ENCODE peak calls at places on chromosome 1, in nine cellular contexts. One of them, this sample, is unnamed.
A peak's percentile ranks its signal among the peaks of the same experiment; 100 is the strongest.

GRCh38 chr1:164366014-164366413 is 193.0 kb upstream of the PBX1 start:
- DNase-seq in psoas muscle: no peak
- DNase-seq in transverse colon: no peak
- DNase-seq in astrocyte: no peak
- DNase-seq in right lobe of liver: no peak
- DNase-seq in Panc1: no peak
- DNase-seq in lower lobe of right lung: no peak
- DNase-seq in IMR-90: no peak
- DNase-seq in hepatocyte: no peak
- DNase-seq in this sample: no peak

GRCh38 chr1:11286735-11287410 is 13.9 kb downstream of the UBIAD1 start:
- DNase-seq in psoas muscle: no peak
- DNase-seq in transverse colon: no peak
- DNase-seq in astrocyte: peak; percentile 16
- DNase-seq in right lobe of liver: no peak
- DNase-seq in Panc1: no peak
- DNase-seq in lower lobe of right lung: no peak
- DNase-seq in IMR-90: peak; percentile 56
- DNase-seq in hepatocyte: no peak
- DNase-seq in this sample: no peak

GRCh38 chr1:33181038-33181861 is 593 bp downstream of the TRIM62 start:
- DNase-seq in psoas muscle: peak; percentile 73
- DNase-seq in transverse colon: peak; percentile 57
- DNase-seq in astrocyte: peak; percentile 22
- DNase-seq in right lobe of liver: peak; percentile 64
- DNase-seq in Panc1: no peak
- DNase-seq in lower lobe of right lung: peak; percentile 65
- DNase-seq in IMR-90: peak; percentile 41
- DNase-seq in hepatocyte: peak; percentile 75
- DNase-seq in this sample: no peak

GRCh38 chr1:158818560-158818959 is 12.6 kb upstream of the MNDA start:
- DNase-seq in psoas muscle: no peak
- DNase-seq in transverse colon: no peak
- DNase-seq in astrocyte: no peak
- DNase-seq in right lobe of liver: no peak
- DNase-seq in Panc1: no peak
- DNase-seq in lower lobe of right lung: no peak
- DNase-seq in IMR-90: no peak
- DNase-seq in hepatocyte: no peak
- DNase-seq in this sample: no peak

GRCh38 chr1:53731201-53731600 is 7.8 kb downstream of the GLIS1 start:
- DNase-seq in psoas muscle: no peak
- DNase-seq in transverse colon: no peak
- DNase-seq in astrocyte: no peak
- DNase-seq in right lobe of liver: no peak
- DNase-seq in Panc1: no peak
- DNase-seq in lower lobe of right lung: no peak
- DNase-seq in IMR-90: no peak
- DNase-seq in hepatocyte: no peak
- DNase-seq in this sample: no peak

GRCh38 chr1:161166669-161167548 is 683 bp downstream of the PPOX start:
- DNase-seq in psoas muscle: no peak
- DNase-seq in transverse colon: no peak
- DNase-seq in astrocyte: no peak
- DNase-seq in right lobe of liver: no peak
- DNase-seq in Panc1: no peak
- DNase-seq in lower lobe of right lung: no peak
- DNase-seq in IMR-90: no peak
- DNase-seq in hepatocyte: peak; percentile 36
- DNase-seq in this sample: no peak

GRCh38 chr1:183287191-183287675 is 101.2 kb downstream of the LAMC2 start:
- DNase-seq in psoas muscle: no peak
- DNase-seq in transverse colon: no peak
- DNase-seq in astrocyte: peak; percentile 81
- DNase-seq in right lobe of liver: no peak
- DNase-seq in Panc1: no peak
- DNase-seq in lower lobe of right lung: no peak
- DNase-seq in IMR-90: peak; percentile 63
- DNase-seq in hepatocyte: peak; percentile 59
- DNase-seq in this sample: no peak

GRCh38 chr1:143661418-143662120 is 310.2 kb downstream of the FAM72C start:
- DNase-seq in psoas muscle: no peak
- DNase-seq in transverse colon: no peak
- DNase-seq in astrocyte: no peak
- DNase-seq in right lobe of liver: no peak
- DNase-seq in Panc1: no peak
- DNase-seq in lower lobe of right lung: no peak
- DNase-seq in IMR-90: no peak
- DNase-seq in hepatocyte: no peak
- DNase-seq in this sample: no peak

GRCh38 chr1:3570081-3570986 is 41.0 kb downstream of the MEGF6 start:
- DNase-seq in psoas muscle: no peak
- DNase-seq in transverse colon: no peak
- DNase-seq in astrocyte: no peak
- DNase-seq in right lobe of liver: no peak
- DNase-seq in Panc1: no peak
- DNase-seq in lower lobe of right lung: peak; percentile 72
- DNase-seq in IMR-90: no peak
- DNase-seq in hepatocyte: no peak
- DNase-seq in this sample: peak; percentile 27

GRCh38 chr1:47630346-47630745 is 192.5 kb downstream of the FOXD2 start:
- DNase-seq in psoas muscle: no peak
- DNase-seq in transverse colon: no peak
- DNase-seq in astrocyte: no peak
- DNase-seq in right lobe of liver: no peak
- DNase-seq in Panc1: no peak
- DNase-seq in lower lobe of right lung: no peak
- DNase-seq in IMR-90: no peak
- DNase-seq in hepatocyte: no peak
- DNase-seq in this sample: no peak

GRCh38 chr1:51916587-51917405 is 38.3 kb upstream of the NRDC start:
- DNase-seq in psoas muscle: no peak
- DNase-seq in transverse colon: no peak
- DNase-seq in astrocyte: peak; percentile 37
- DNase-seq in right lobe of liver: no peak
- DNase-seq in Panc1: no peak
- DNase-seq in lower lobe of right lung: no peak
- DNase-seq in IMR-90: peak; percentile 62
- DNase-seq in hepatocyte: no peak
- DNase-seq in this sample: no peak

GRCh38 chr1:206734499-206735142 is 36.0 kb upstream of the IL19 start:
- DNase-seq in psoas muscle: peak; percentile 71
- DNase-seq in transverse colon: peak; percentile 62
- DNase-seq in astrocyte: no peak
- DNase-seq in right lobe of liver: no peak
- DNase-seq in Panc1: peak; percentile 39
- DNase-seq in lower lobe of right lung: no peak
- DNase-seq in IMR-90: peak; percentile 37
- DNase-seq in hepatocyte: peak; percentile 66
- DNase-seq in this sample: peak; percentile 79

GRCh38 chr1:168187180-168187579 is 8.4 kb downstream of the TIPRL start:
- DNase-seq in psoas muscle: no peak
- DNase-seq in transverse colon: no peak
- DNase-seq in astrocyte: no peak
- DNase-seq in right lobe of liver: no peak
- DNase-seq in Panc1: no peak
- DNase-seq in lower lobe of right lung: no peak
- DNase-seq in IMR-90: no peak
- DNase-seq in hepatocyte: no peak
- DNase-seq in this sample: no peak

GRCh38 chr1:91846007-91846620 is 39.8 kb downstream of the TGFBR3 start:
- DNase-seq in psoas muscle: no peak
- DNase-seq in transverse colon: peak; percentile 70
- DNase-seq in astrocyte: peak; percentile 19
- DNase-seq in right lobe of liver: no peak
- DNase-seq in Panc1: no peak
- DNase-seq in lower lobe of right lung: no peak
- DNase-seq in IMR-90: peak; percentile 46
- DNase-seq in hepatocyte: peak; percentile 51
- DNase-seq in this sample: peak; percentile 40

GRCh38 chr1:74010206-74010605 is 187.8 kb downstream of the LRRIQ3 start:
- DNase-seq in psoas muscle: no peak
- DNase-seq in transverse colon: no peak
- DNase-seq in astrocyte: no peak
- DNase-seq in right lobe of liver: no peak
- DNase-seq in Panc1: no peak
- DNase-seq in lower lobe of right lung: no peak
- DNase-seq in IMR-90: no peak
- DNase-seq in hepatocyte: no peak
- DNase-seq in this sample: peak; percentile 1
- H3K4me3 ChIP-seq in psoas muscle: no peak overlapping the region
- H3K4me3 ChIP-seq in transverse colon: no peak overlapping the region
- H3K4me3 ChIP-seq in astrocyte: no peak overlapping the region
- H3K4me3 ChIP-seq in right lobe of liver: no peak overlapping the region
- H3K4me3 ChIP-seq in Panc1: peak overlapping the region; percentile 43
- H3K4me3 ChIP-seq in lower lobe of right lung: no peak overlapping the region
- H3K4me3 ChIP-seq in IMR-90: no peak overlapping the region
- H3K4me3 ChIP-seq in hepatocyte: no peak overlapping the region
- H3K4me3 ChIP-seq in this sample: no peak overlapping the region

DNA sequence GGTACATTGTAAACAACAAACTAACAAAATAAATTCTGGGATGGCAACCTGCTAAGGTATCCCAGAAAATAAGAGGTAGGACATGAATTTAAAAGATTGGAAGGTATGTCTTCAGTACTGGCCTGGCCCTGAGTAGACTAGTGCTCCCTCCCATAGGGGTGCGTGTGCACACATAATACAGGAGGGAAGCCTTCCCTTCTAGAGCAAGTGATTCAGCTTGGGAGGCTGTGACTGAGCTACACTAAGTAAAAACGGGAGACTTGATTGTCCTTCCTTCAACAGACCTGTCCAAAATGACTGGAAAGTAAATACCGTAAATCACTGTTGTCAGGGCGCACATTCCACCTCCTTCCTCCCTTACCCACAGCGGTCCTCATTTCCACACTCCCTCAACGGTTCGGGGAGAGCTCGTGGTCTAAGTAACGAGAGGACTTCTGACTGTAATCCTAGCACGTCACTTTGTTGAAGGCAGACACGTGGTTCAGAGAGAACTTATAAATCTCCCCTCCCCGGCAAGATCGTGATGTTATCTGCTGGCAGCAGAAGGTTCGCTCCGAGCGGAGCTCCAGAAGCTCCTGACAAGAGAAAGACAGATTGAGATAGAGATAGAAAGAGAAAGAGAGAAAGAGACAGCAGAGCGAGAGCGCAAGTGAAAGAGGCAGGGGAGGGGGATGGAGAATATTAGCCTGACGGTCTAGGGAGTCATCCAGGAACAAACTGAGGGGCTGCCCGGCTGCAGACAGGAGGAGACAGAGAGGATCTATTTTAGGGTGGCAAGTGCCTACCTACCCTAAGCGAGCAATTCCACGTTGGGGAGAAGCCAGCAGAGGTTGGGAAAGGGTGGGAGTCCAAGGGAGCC is at the start of gene TGFB2:
- DNase-seq in psoas muscle: peak; percentile 70
- DNase-seq in transverse colon: peak; percentile 21
- DNase-seq in astrocyte: peak; percentile 94
- DNase-seq in right lobe of liver: no peak
- DNase-seq in Panc1: peak; percentile 92
- DNase-seq in lower lobe of right lung: no peak
- DNase-seq in IMR-90: peak; percentile 85
- DNase-seq in hepatocyte: peak; percentile 68
- DNase-seq in this sample: peak; percentile 21
- TF ChIP-seq CTCF in psoas muscle: no peak
- TF ChIP-seq CTCF in transverse colon: no peak
- TF ChIP-seq CTCF in astrocyte: no peak
- TF ChIP-seq CTCF in right lobe of liver: no peak
- TF ChIP-seq CTCF in Panc1: no peak
- TF ChIP-seq CTCF in lower lobe of right lung: peak; percentile 9
- TF ChIP-seq CTCF in IMR-90: no peak
- TF ChIP-seq CTCF in hepatocyte: peak; percentile 30
- TF ChIP-seq CTCF in this sample: no peak

GRCh38 chr1:41727749-41728115 is 191.0 kb downstream of the HIVEP3 start:
- DNase-seq in psoas muscle: no peak
- DNase-seq in transverse colon: no peak
- DNase-seq in astrocyte: no peak
- DNase-seq in right lobe of liver: no peak
- DNase-seq in Panc1: no peak
- DNase-seq in lower lobe of right lung: no peak
- DNase-seq in IMR-90: no peak
- DNase-seq in hepatocyte: no peak
- DNase-seq in this sample: no peak
- H3K4me3 ChIP-seq in psoas muscle: no peak overlapping the region
- H3K4me3 ChIP-seq in transverse colon: no peak overlapping the region
- H3K4me3 ChIP-seq in astrocyte: no peak overlapping the region
- H3K4me3 ChIP-seq in right lobe of liver: no peak overlapping the region
- H3K4me3 ChIP-seq in Panc1: no peak overlapping the region
- H3K4me3 ChIP-seq in lower lobe of right lung: no peak overlapping the region
- H3K4me3 ChIP-seq in IMR-90: no peak overlapping the region
- H3K4me3 ChIP-seq in hepatocyte: no peak overlapping the region
- H3K4me3 ChIP-seq in this sample: no peak overlapping the region

GRCh38 chr1:192768463-192768862 is 40.4 kb upstream of the RGS2 start:
- DNase-seq in psoas muscle: no peak
- DNase-seq in transverse colon: no peak
- DNase-seq in astrocyte: no peak
- DNase-seq in right lobe of liver: no peak
- DNase-seq in Panc1: no peak
- DNase-seq in lower lobe of right lung: no peak
- DNase-seq in IMR-90: no peak
- DNase-seq in hepatocyte: no peak
- DNase-seq in this sample: no peak

GRCh38 chr1:192767798-192768197 is 41.0 kb upstream of the RGS2 start:
- DNase-seq in psoas muscle: no peak
- DNase-seq in transverse colon: no peak
- DNase-seq in astrocyte: no peak
- DNase-seq in right lobe of liver: no peak
- DNase-seq in Panc1: no peak
- DNase-seq in lower lobe of right lung: no peak
- DNase-seq in IMR-90: no peak
- DNase-seq in hepatocyte: no peak
- DNase-seq in this sample: no peak

GRCh38 chr1:192764675-192765074 is 44.2 kb upstream of the RGS2 start:
- DNase-seq in psoas muscle: no peak
- DNase-seq in transverse colon: no peak
- DNase-seq in astrocyte: no peak
- DNase-seq in right lobe of liver: no peak
- DNase-seq in Panc1: no peak
- DNase-seq in lower lobe of right lung: no peak
- DNase-seq in IMR-90: no peak
- DNase-seq in hepatocyte: no peak
- DNase-seq in this sample: no peak

GRCh38 chr1:192766009-192766625 is 42.7 kb upstream of the RGS2 start:
- DNase-seq in psoas muscle: no peak
- DNase-seq in transverse colon: no peak
- DNase-seq in astrocyte: peak; percentile 14
- DNase-seq in right lobe of liver: no peak
- DNase-seq in Panc1: no peak
- DNase-seq in lower lobe of right lung: no peak
- DNase-seq in IMR-90: peak; percentile 37
- DNase-seq in hepatocyte: peak; percentile 10
- DNase-seq in this sample: no peak

DNA sequence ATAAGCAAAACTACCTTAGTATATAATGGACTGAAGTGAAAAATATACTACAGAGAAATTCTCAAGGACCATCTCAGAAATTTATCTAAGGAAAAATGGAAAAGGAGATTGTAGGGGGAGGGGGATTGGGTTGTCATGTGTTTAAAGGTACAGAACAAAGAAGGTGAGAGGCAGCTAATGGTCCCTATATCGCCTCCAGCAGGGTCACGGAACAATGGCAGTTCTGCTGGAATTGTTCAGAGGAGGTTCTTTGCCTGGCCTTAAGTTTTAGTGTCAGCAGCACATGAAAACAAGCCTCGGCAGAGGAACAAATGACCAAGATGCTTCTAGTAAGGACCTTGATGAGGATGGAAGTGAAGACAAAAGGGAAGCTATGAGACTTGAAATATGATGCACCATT is 42.0 kb upstream of the RGS2 start:
- DNase-seq in psoas muscle: no peak
- DNase-seq in transverse colon: no peak
- DNase-seq in astrocyte: no peak
- DNase-seq in right lobe of liver: no peak
- DNase-seq in Panc1: no peak
- DNase-seq in lower lobe of right lung: no peak
- DNase-seq in IMR-90: no peak
- DNase-seq in hepatocyte: no peak
- DNase-seq in this sample: no peak
- TF ChIP-seq CTCF in psoas muscle: no peak
- TF ChIP-seq CTCF in transverse colon: no peak
- TF ChIP-seq CTCF in astrocyte: no peak
- TF ChIP-seq CTCF in right lobe of liver: no peak
- TF ChIP-seq CTCF in Panc1: no peak
- TF ChIP-seq CTCF in lower lobe of right lung: no peak
- TF ChIP-seq CTCF in IMR-90: peak; percentile 2
- TF ChIP-seq CTCF in hepatocyte: no peak
- TF ChIP-seq CTCF in this sample: no peak